ENCODE peak calls at places on chromosomes 5 and 9, in four cellular contexts. One of them, this sample, is unnamed.

GRCh38 chr9:107750741-107751521 is 261.4 kb upstream of the KLF4 start:
- DNase-seq in T47D: no peak
- DNase-seq in left colon: peak; percentile 56
- DNase-seq in T-helper 2 cell treated with Interferon-gamma antibody and Interleukin-4, amounts not matched to agents 5 μg/mL and 100 μg/mL, for 36 hours: no peak
- DNase-seq in this sample: no peak

GRCh38 chr5:119032653-119033052 is 38.2 kb upstream of the DMXL1 start:
- DNase-seq in T-helper 2 cell treated with Interferon-gamma antibody and Interleukin-4, amounts not matched to agents 5 μg/mL and 100 μg/mL, for 36 hours: no peak
- DNase-seq in left colon: no peak
- DNase-seq in T47D: no peak
- DNase-seq in this sample: no peak

GRCh38 chr5:180069589-180070247 is 1.8 kb downstream of the RNF130 start:
- DNase-seq in T-helper 2 cell treated with Interferon-gamma antibody and Interleukin-4, amounts not matched to agents 5 μg/mL and 100 μg/mL, for 36 hours: no peak
- DNase-seq in left colon: no peak
- DNase-seq in T47D: no peak
- DNase-seq in this sample: no peak

GRCh38 chr5:57551974-57552537 is 69.4 kb upstream of the ACTBL2 start:
- DNase-seq in left colon: no peak
- DNase-seq in T-helper 2 cell treated with Interferon-gamma antibody and Interleukin-4, amounts not matched to agents 5 μg/mL and 100 μg/mL, for 36 hours: no peak
- DNase-seq in T47D: no peak
- DNase-seq in this sample: no peak

GRCh38 chr5:103036601-103037000 is 83.3 kb downstream of the GIN1 start:
- DNase-seq in T47D: no peak
- DNase-seq in T-helper 2 cell treated with Interferon-gamma antibody and Interleukin-4, amounts not matched to agents 5 μg/mL and 100 μg/mL, for 36 hours: no peak
- DNase-seq in left colon: no peak
- DNase-seq in this sample: no peak

GRCh38 chr5:100546041-100546440 is 10.9 kb downstream of the FAM174A start:
- DNase-seq in T-helper 2 cell treated with Interferon-gamma antibody and Interleukin-4, amounts not matched to agents 5 μg/mL and 100 μg/mL, for 36 hours: no peak
- DNase-seq in left colon: no peak
- DNase-seq in T47D: no peak
- DNase-seq in this sample: no peak

GRCh38 chr5:32842798-32843531 is 131.8 kb downstream of the NPR3 start:
- DNase-seq in T47D: no peak
- DNase-seq in left colon: peak; percentile 61
- DNase-seq in T-helper 2 cell treated with Interferon-gamma antibody and Interleukin-4, amounts not matched to agents 5 μg/mL and 100 μg/mL, for 36 hours: no peak
- DNase-seq in this sample: no peak

GRCh38 chr5:91110709-91111108 is 272.4 kb downstream of the ARRDC3 start:
- DNase-seq in left colon: no peak
- DNase-seq in T-helper 2 cell treated with Interferon-gamma antibody and Interleukin-4, amounts not matched to agents 5 μg/mL and 100 μg/mL, for 36 hours: no peak
- DNase-seq in T47D: no peak
- DNase-seq in this sample: no peak

GRCh38 chr5:145450286-145450969 is 384.7 kb downstream of the PRELID2 start:
- DNase-seq in T47D: no peak
- DNase-seq in left colon: no peak
- DNase-seq in T-helper 2 cell treated with Interferon-gamma antibody and Interleukin-4, amounts not matched to agents 5 μg/mL and 100 μg/mL, for 36 hours: no peak
- DNase-seq in this sample: no peak

GRCh38 chr9:121026260-121026691 is 23.8 kb downstream of the C5 start:
- DNase-seq in T-helper 2 cell treated with Interferon-gamma antibody and Interleukin-4, amounts not matched to agents 5 μg/mL and 100 μg/mL, for 36 hours: no peak
- DNase-seq in T47D: no peak
- DNase-seq in left colon: no peak
- DNase-seq in this sample: no peak

GRCh38 chr9:88106492-88106891 is 31.8 kb downstream of the SPATA31C2 start:
- DNase-seq in T-helper 2 cell treated with Interferon-gamma antibody and Interleukin-4, amounts not matched to agents 5 μg/mL and 100 μg/mL, for 36 hours: no peak
- DNase-seq in T47D: peak; percentile 3
- DNase-seq in left colon: peak; percentile 63
- DNase-seq in this sample: no peak

GRCh38 chr9:95793924-95794828 is 81.3 kb upstream of the ERCC6L2 start:
- DNase-seq in T47D: no peak
- DNase-seq in left colon: no peak
- DNase-seq in T-helper 2 cell treated with Interferon-gamma antibody and Interleukin-4, amounts not matched to agents 5 μg/mL and 100 μg/mL, for 36 hours: no peak
- DNase-seq in this sample: no peak

GRCh38 chr9:99349870-99350269 is 127.8 kb downstream of the SEC61B start:
- DNase-seq in left colon: no peak
- DNase-seq in T-helper 2 cell treated with Interferon-gamma antibody and Interleukin-4, amounts not matched to agents 5 μg/mL and 100 μg/mL, for 36 hours: no peak
- DNase-seq in T47D: no peak
- DNase-seq in this sample: no peak

GRCh38 chr9:135857371-135857786 is 50.0 kb downstream of the CAMSAP1 start:
- DNase-seq in left colon: no peak
- DNase-seq in T47D: no peak
- DNase-seq in T-helper 2 cell treated with Interferon-gamma antibody and Interleukin-4, amounts not matched to agents 5 μg/mL and 100 μg/mL, for 36 hours: no peak
- DNase-seq in this sample: no peak

GRCh38 chr5:172870807-172871431 is 36.9 kb downstream of the ERGIC1 start:
- DNase-seq in T47D: no peak
- DNase-seq in T-helper 2 cell treated with Interferon-gamma antibody and Interleukin-4, amounts not matched to agents 5 μg/mL and 100 μg/mL, for 36 hours: no peak
- DNase-seq in left colon: no peak
- DNase-seq in this sample: no peak

GRCh38 chr5:146223179-146223578 is 19.8 kb downstream of the RBM27 start:
- DNase-seq in left colon: no peak
- DNase-seq in T47D: no peak
- DNase-seq in T-helper 2 cell treated with Interferon-gamma antibody and Interleukin-4, amounts not matched to agents 5 μg/mL and 100 μg/mL, for 36 hours: no peak
- DNase-seq in this sample: no peak

GRCh38 chr5:72212171-72212570 is 104.9 kb downstream of the MAP1B start:
- DNase-seq in T47D: no peak
- DNase-seq in left colon: no peak
- DNase-seq in T-helper 2 cell treated with Interferon-gamma antibody and Interleukin-4, amounts not matched to agents 5 μg/mL and 100 μg/mL, for 36 hours: no peak
- DNase-seq in this sample: no peak

GRCh38 chr5:133334796-133335639 is 277.3 kb downstream of the FSTL4 start:
- DNase-seq in T-helper 2 cell treated with Interferon-gamma antibody and Interleukin-4, amounts not matched to agents 5 μg/mL and 100 μg/mL, for 36 hours: no peak
- DNase-seq in T47D: no peak
- DNase-seq in left colon: no peak
- DNase-seq in this sample: no peak

GRCh38 chr9:88808019-88808656 is 183.1 kb upstream of the S1PR3 start:
- DNase-seq in left colon: no peak
- DNase-seq in T47D: no peak
- DNase-seq in T-helper 2 cell treated with Interferon-gamma antibody and Interleukin-4, amounts not matched to agents 5 μg/mL and 100 μg/mL, for 36 hours: no peak
- DNase-seq in this sample: no peak

GRCh38 chr9:102855646-102856045 is 139.5 kb upstream of the CYLC2 start:
- DNase-seq in T47D: no peak
- DNase-seq in left colon: no peak
- DNase-seq in T-helper 2 cell treated with Interferon-gamma antibody and Interleukin-4, amounts not matched to agents 5 μg/mL and 100 μg/mL, for 36 hours: no peak
- DNase-seq in this sample: no peak

GRCh38 chr9:83034026-83034425 is 28.9 kb downstream of the RASEF start:
- DNase-seq in T47D: no peak
- DNase-seq in left colon: no peak
- DNase-seq in T-helper 2 cell treated with Interferon-gamma antibody and Interleukin-4, amounts not matched to agents 5 μg/mL and 100 μg/mL, for 36 hours: no peak
- DNase-seq in this sample: no peak

GRCh38 chr5:119435436-119436132 is 16.7 kb upstream of the HSD17B4 start:
- DNase-seq in left colon: peak; percentile 77
- DNase-seq in T-helper 2 cell treated with Interferon-gamma antibody and Interleukin-4, amounts not matched to agents 5 μg/mL and 100 μg/mL, for 36 hours: peak; percentile 53
- DNase-seq in T47D: no peak
- DNase-seq in this sample: no peak

GRCh38 chr5:137075163-137075970 is 423.8 kb downstream of the SPOCK1 start:
- DNase-seq in T-helper 2 cell treated with Interferon-gamma antibody and Interleukin-4, amounts not matched to agents 5 μg/mL and 100 μg/mL, for 36 hours: peak; percentile 4
- DNase-seq in T47D: peak; percentile 66
- DNase-seq in left colon: peak; percentile 73
- DNase-seq in this sample: no peak

GRCh38 chr5:71924980-71925379 is 182.3 kb upstream of the MAP1B start:
- DNase-seq in T-helper 2 cell treated with Interferon-gamma antibody and Interleukin-4, amounts not matched to agents 5 μg/mL and 100 μg/mL, for 36 hours: no peak
- DNase-seq in left colon: no peak
- DNase-seq in T47D: peak; percentile 44
- DNase-seq in this sample: no peak

GRCh38 chr9:129138144-129138462 is 26.9 kb downstream of the PTPA start:
- DNase-seq in T-helper 2 cell treated with Interferon-gamma antibody and Interleukin-4, amounts not matched to agents 5 μg/mL and 100 μg/mL, for 36 hours: no peak
- DNase-seq in left colon: no peak
- DNase-seq in T47D: no peak
- DNase-seq in this sample: no peak

GRCh38 chr9:136760424-136760823 is 2.4 kb upstream of the LCN8 start:
- DNase-seq in left colon: no peak
- DNase-seq in T47D: no peak
- DNase-seq in T-helper 2 cell treated with Interferon-gamma antibody and Interleukin-4, amounts not matched to agents 5 μg/mL and 100 μg/mL, for 36 hours: no peak
- DNase-seq in this sample: no peak

GRCh38 chr9:132520612-132521011 is 61.8 kb upstream of the BARHL1 start:
- DNase-seq in T47D: no peak
- DNase-seq in T-helper 2 cell treated with Interferon-gamma antibody and Interleukin-4, amounts not matched to agents 5 μg/mL and 100 μg/mL, for 36 hours: no peak
- DNase-seq in left colon: no peak
- DNase-seq in this sample: no peak

GRCh38 chr5:172533399-172534228 is 79.3 kb upstream of the SH3PXD2B start:
- DNase-seq in left colon: no peak
- DNase-seq in T47D: no peak
- DNase-seq in T-helper 2 cell treated with Interferon-gamma antibody and Interleukin-4, amounts not matched to agents 5 μg/mL and 100 μg/mL, for 36 hours: no peak
- DNase-seq in this sample: peak; percentile 73

GRCh38 chr9:94757158-94757557 is 30.7 kb downstream of the AOPEP start:
- DNase-seq in T-helper 2 cell treated with Interferon-gamma antibody and Interleukin-4, amounts not matched to agents 5 μg/mL and 100 μg/mL, for 36 hours: no peak
- DNase-seq in T47D: no peak
- DNase-seq in left colon: no peak
- DNase-seq in this sample: no peak

GRCh38 chr5:169153405-169153804 is 147.5 kb downstream of the SLIT3 start:
- DNase-seq in T-helper 2 cell treated with Interferon-gamma antibody and Interleukin-4, amounts not matched to agents 5 μg/mL and 100 μg/mL, for 36 hours: no peak
- DNase-seq in T47D: no peak
- DNase-seq in left colon: no peak
- DNase-seq in this sample: no peak

GRCh38 chr5:1521671-1522600 is 1.8 kb downstream of the LPCAT1 start:
- DNase-seq in T47D: no peak
- DNase-seq in T-helper 2 cell treated with Interferon-gamma antibody and Interleukin-4, amounts not matched to agents 5 μg/mL and 100 μg/mL, for 36 hours: no peak
- DNase-seq in left colon: peak; percentile 15
- DNase-seq in this sample: peak; percentile 88

GRCh38 chr9:135566552-135566951 is 5.0 kb downstream of the PAEP start:
- DNase-seq in T-helper 2 cell treated with Interferon-gamma antibody and Interleukin-4, amounts not matched to agents 5 μg/mL and 100 μg/mL, for 36 hours: no peak
- DNase-seq in T47D: no peak
- DNase-seq in left colon: no peak
- DNase-seq in this sample: no peak

GRCh38 chr5:72598461-72599433 is 91.5 kb upstream of the ZNF366 start:
- DNase-seq in left colon: no peak
- DNase-seq in T47D: no peak
- DNase-seq in T-helper 2 cell treated with Interferon-gamma antibody and Interleukin-4, amounts not matched to agents 5 μg/mL and 100 μg/mL, for 36 hours: no peak
- DNase-seq in this sample: no peak

GRCh38 chr5:128532127-128532526 is 5.9 kb downstream of the FBN2 start:
- DNase-seq in left colon: no peak
- DNase-seq in T-helper 2 cell treated with Interferon-gamma antibody and Interleukin-4, amounts not matched to agents 5 μg/mL and 100 μg/mL, for 36 hours: no peak
- DNase-seq in T47D: no peak
- DNase-seq in this sample: no peak

GRCh38 chr9:129648092-129648763 is 6.3 kb upstream of the ASB6 start:
- DNase-seq in left colon: no peak
- DNase-seq in T47D: no peak
- DNase-seq in T-helper 2 cell treated with Interferon-gamma antibody and Interleukin-4, amounts not matched to agents 5 μg/mL and 100 μg/mL, for 36 hours: no peak
- DNase-seq in this sample: no peak

GRCh38 chr9:136082496-136083361 is 12.4 kb downstream of the NACC2 start:
- DNase-seq in left colon: no peak
- DNase-seq in T-helper 2 cell treated with Interferon-gamma antibody and Interleukin-4, amounts not matched to agents 5 μg/mL and 100 μg/mL, for 36 hours: no peak
- DNase-seq in T47D: no peak
- DNase-seq in this sample: no peak

GRCh38 chr5:148957591-148958202 is 105.2 kb downstream of the SH3TC2 start:
- DNase-seq in T47D: no peak
- DNase-seq in T-helper 2 cell treated with Interferon-gamma antibody and Interleukin-4, amounts not matched to agents 5 μg/mL and 100 μg/mL, for 36 hours: no peak
- DNase-seq in left colon: peak; percentile 54
- DNase-seq in this sample: no peak

GRCh38 chr5:109550077-109550476 is 139.7 kb upstream of the MAN2A1 start:
- DNase-seq in left colon: no peak
- DNase-seq in T47D: no peak
- DNase-seq in T-helper 2 cell treated with Interferon-gamma antibody and Interleukin-4, amounts not matched to agents 5 μg/mL and 100 μg/mL, for 36 hours: no peak
- DNase-seq in this sample: no peak

This sample was measured in mesenteric fat pad.